ENCODE peak calls at places on chromosome 1, in eight cellular contexts. A is A549, R is AG10803, L is EL, C is GM20000, V is DMS79 treated with DMSO at 0.1 percent for 48 hours, M is lower lobe of right lung, Q is NCI-H1092. J is an unnamed sample.

GRCh38 chr1:164576311-164577271 is 17.6 kb downstream of the PBX1 start:
- DNase-seq in A (no peak), R (peak; percentile 49), L (peak; percentile 71), C (no peak), V (no peak), M (no peak), Q (no peak), J (peak; percentile 63)

GRCh38 chr1:9319789-9320519 is 27.3 kb downstream of the SPSB1 start:
- DNase-seq in A (no peak), R (no peak), L (no peak), C (no peak), V (peak; percentile 34), M (no peak), Q (no peak), J (no peak)

GRCh38 chr1:25973610-25974355 is 24.1 kb downstream of the PAFAH2 start:
- DNase-seq in A (no peak), R (peak; percentile 47), L (peak; percentile 27), C (no peak), V (no peak), M (no peak), Q (no peak), J (no peak)

GRCh38 chr1:89198500-89199072 is at the start of gene GBP4:
- DNase-seq in A (peak; percentile 0), R (peak; percentile 23), L (peak; percentile 55), C (peak; percentile 52), V (no peak), M (peak; percentile 64), Q (no peak), J (no peak)

GRCh38 chr1:162206300-162206699 is 136.8 kb downstream of the NOS1AP start:
- DNase-seq in A (no peak), R (no peak), L (no peak), C (no peak), V (no peak), M (no peak), Q (peak; percentile 6), J (no peak)

GRCh38 chr1:8116892-8117262 is 90.8 kb upstream of the ERRFI1 start:
- DNase-seq in A (peak; percentile 65), R (peak; percentile 80), L (peak; percentile 69), C (no peak), V (no peak), M (peak; percentile 63), Q (no peak), J (peak; percentile 33)

GRCh38 chr1:54272772-54273091 is 72.8 kb downstream of the MRPL37 start:
- DNase-seq in A (no peak), R (no peak), L (no peak), C (no peak), V (no peak), M (no peak), Q (no peak), J (no peak)

GRCh38 chr1:35708179-35708891 is 10.3 kb downstream of the C1orf216 start:
- DNase-seq in A (no peak), R (no peak), L (no peak), C (no peak), V (peak; percentile 95), M (no peak), Q (peak; percentile 82), J (no peak)

GRCh38 chr1:235018161-235018560 is 110.5 kb downstream of the TOMM20 start:
- DNase-seq in A (peak; percentile 78), R (peak; percentile 99), L (peak; percentile 99), C (no peak), V (no peak), M (no peak), Q (no peak), J (no peak)

GRCh38 chr1:185207980-185208602 is 51.1 kb downstream of the SWT1 start:
- DNase-seq in A (no peak), R (no peak), L (no peak), C (no peak), V (no peak), M (no peak), Q (no peak), J (no peak)

GRCh38 chr1:150955274-150955673 is 19.4 kb downstream of the CERS2 start:
- DNase-seq in A (no peak), R (no peak), L (no peak), C (no peak), V (no peak), M (no peak), Q (no peak), J (no peak)

GRCh38 chr1:95778217-95778616 is 544.2 kb downstream of the RWDD3 start:
- DNase-seq in A (no peak), R (no peak), L (no peak), C (no peak), V (no peak), M (no peak), Q (no peak), J (no peak)

GRCh38 chr1:164759144-164759920 is 200.3 kb downstream of the PBX1 start:
- DNase-seq in A (no peak), R (no peak), L (no peak), C (no peak), V (no peak), M (no peak), Q (no peak), J (no peak)

GRCh38 chr1:22711591-22712501 is 1.2 kb downstream of the EPHB2 start:
- DNase-seq in A (peak; percentile 19), R (peak; percentile 13), L (peak; percentile 17), C (peak; percentile 45), V (peak; percentile 67), M (no peak), Q (no peak), J (peak; percentile 30)

GRCh38 chr1:234018816-234019215 is 114.3 kb downstream of the SLC35F3 start:
- DNase-seq in A (no peak), R (no peak), L (no peak), C (no peak), V (no peak), M (no peak), Q (no peak), J (no peak)

GRCh38 chr1:221869759-221870158 is 127.9 kb upstream of the DUSP10 start:
- DNase-seq in A (no peak), R (peak; percentile 95), L (peak; percentile 73), C (no peak), V (no peak), M (no peak), Q (no peak), J (no peak)

GRCh38 chr1:22639286-22639685 is 2.9 kb downstream of the C1QA start:
- DNase-seq in A (peak; percentile 42), R (peak; percentile 54), L (peak; percentile 58), C (no peak), V (no peak), M (no peak), Q (no peak), J (no peak)

GRCh38 chr1:31771891-31772668 is 7.9 kb upstream of the ADGRB2 start:
- DNase-seq in A (no peak), R (peak; percentile 31), L (no peak), C (no peak), V (no peak), M (no peak), Q (no peak), J (no peak)

GRCh38 chr1:64743954-64744491 is 852 bp upstream of the RAVER2 start:
- DNase-seq in A (no peak), R (no peak), L (no peak), C (no peak), V (peak; percentile 81), M (no peak), Q (no peak), J (no peak)

GRCh38 chr1:17587693-17588047 is 48.2 kb downstream of the ARHGEF10L start:
- DNase-seq in A (peak; percentile 16), R (peak; percentile 99), L (peak; percentile 92), C (no peak), V (no peak), M (no peak), Q (no peak), J (no peak)

GRCh38 chr1:44584167-44584566 is 90.1 kb downstream of the TMEM53 start:
- DNase-seq in A (no peak), R (no peak), L (no peak), C (no peak), V (no peak), M (no peak), Q (no peak), J (no peak)

GRCh38 chr1:228156941-228157351 is 7.2 kb downstream of the GJC2 start:
- DNase-seq in A (no peak), R (no peak), L (no peak), C (no peak), V (no peak), M (peak; percentile 38), Q (no peak), J (no peak)